ENCODE peak calls at places on chromosomes 13 and 19, in five cellular contexts. B is mammary epithelial cell, S is fibroblast of lung, M is DND-41, O is GM23338. P is an unnamed sample.

GRCh38 chr13:38753878-38754277 is 67.0 kb downstream of the FREM2 start:
- DNase-seq in O (peak), B (peak), S (no peak), M (no peak), P (no peak)

GRCh38 chr19:19096641-19097627 is 33.1 kb downstream of the SLC25A42 start:
- DNase-seq in B (no peak), M (no peak), O (no peak), S (no peak), P (no peak)

GRCh38 chr19:48905664-48906063 is 5.6 kb downstream of the NUCB1 start:
- DNase-seq in M (no peak), O (no peak), S (peak), B (no peak), P (no peak)

GRCh38 chr19:39411832-39412099 is 703 bp upstream of the PLEKHG2 start:
- DNase-seq in O (peak), B (peak), S (peak), M (peak), P (peak)

GRCh38 chr13:105655046-105655445 is 880.4 kb downstream of the EFNB2 start:
- DNase-seq in S (peak), M (no peak), B (peak), O (no peak), P (no peak)

GRCh38 chr13:44198826-44199225 is 174.8 kb upstream of the SERP2 start:
- DNase-seq in B (peak), S (no peak), O (no peak), M (no peak), P (no peak)

GRCh38 chr13:34459856-34460255 is 482.2 kb upstream of the NBEA start:
- DNase-seq in B (no peak), M (no peak), S (no peak), O (no peak), P (no peak)

GRCh38 chr13:99967498-99967883 is 4.1 kb downstream of the ZIC5 start:
- DNase-seq in S (no peak), B (no peak), M (no peak), O (no peak), P (no peak)

GRCh38 chr19:39206122-39206521 is 2.1 kb upstream of the SYCN start:
- DNase-seq in S (no peak), M (no peak), O (no peak), B (no peak), P (no peak)

GRCh38 chr19:42468273-42468796 is 25.6 kb upstream of the CXCL17 start:
- DNase-seq in S (peak), O (no peak), M (no peak), B (peak), P (peak)

GRCh38 chr13:47298506-47298905 is 401.7 kb upstream of the HTR2A start:
- DNase-seq in S (peak), B (peak), M (no peak), O (no peak), P (no peak)

GRCh38 chr19:5850743-5851293 is 431 bp downstream of the FUT3 start:
- DNase-seq in O (no peak), M (no peak), B (peak), S (peak), P (peak)

GRCh38 chr13:50358715-50359367 is 343.6 kb downstream of the KCNRG start:
- DNase-seq in M (no peak), S (no peak), O (no peak), B (no peak), P (no peak)

GRCh38 chr13:102536695-102537485 is 59.9 kb upstream of the TPP2 start:
- DNase-seq in O (no peak), M (no peak), B (no peak), S (no peak), P (no peak)

GRCh38 chr13:37011788-37012187 is 11.2 kb downstream of the EXOSC8 start:
- DNase-seq in M (no peak), O (no peak), S (no peak), B (no peak), P (no peak)

GRCh38 chr19:41298327-41298964 is 11.5 kb upstream of the CCDC97 start:
- DNase-seq in M (no peak), O (no peak), S (peak), B (peak), P (peak)

GRCh38 chr19:2057484-2058469 is 6.7 kb upstream of the MKNK2 start:
- DNase-seq in O (no peak), M (no peak), B (no peak), S (no peak), P (no peak)

GRCh38 chr19:16301999-16302694 is 22.5 kb upstream of the KLF2 start:
- DNase-seq in M (no peak), O (no peak), B (peak), S (peak), P (peak)

GRCh38 chr13:22110368-22110767 is 439.5 kb downstream of the FGF9 start:
- DNase-seq in B (no peak), S (no peak), O (no peak), M (no peak), P (peak)

GRCh38 chr13:45401306-45401705 is 16.9 kb downstream of the SLC25A30 start:
- DNase-seq in O (no peak), S (no peak), M (no peak), B (no peak), P (no peak)

GRCh38 chr19:17504456-17504855 is 7.0 kb upstream of the PGLS start:
- DNase-seq in M (no peak), B (no peak), S (no peak), O (no peak), P (no peak)

GRCh38 chr13:29865934-29866333 is 15.5 kb upstream of the UBL3 start:
- DNase-seq in B (no peak), M (no peak), S (no peak), O (no peak), P (no peak)

GRCh38 chr13:50244913-50245574 is 229.8 kb downstream of the KCNRG start:
- DNase-seq in S (peak), O (no peak), B (peak), M (no peak), P (peak)

GRCh38 chr19:56161534-56161933 is 14.3 kb upstream of the GALP start:
- DNase-seq in B (no peak), S (no peak), M (no peak), O (no peak), P (no peak)

GRCh38 chr13:73972503-73972902 is 161.7 kb downstream of the KLF12 start:
- DNase-seq in S (no peak), M (no peak), B (no peak), O (no peak), P (no peak)

GRCh38 chr19:54928299-54928698 is 19.0 kb downstream of the NLRP7 start:
- DNase-seq in M (no peak), B (no peak), O (peak), S (peak), P (peak)

GRCh38 chr13:99892866-99893504 is 78.6 kb downstream of the ZIC5 start:
- DNase-seq in S (no peak), B (no peak), M (no peak), O (no peak), P (no peak)

GRCh38 chr13:111662451-111662850 is 342.0 kb downstream of the TEX29 start:
- DNase-seq in B (no peak), S (no peak), M (no peak), O (no peak), P (no peak)

GRCh38 chr13:110109910-110110309 is 197.0 kb downstream of the COL4A1 start:
- DNase-seq in M (no peak), S (peak), B (peak), O (no peak), P (peak)

GRCh38 chr19:3618144-3618810 is 8.3 kb downstream of the CACTIN start:
- DNase-seq in M (peak), B (no peak), S (peak), O (peak), P (peak)

GRCh38 chr13:20431080-20431479 is 94.6 kb downstream of the CRYL1 start:
- DNase-seq in M (no peak), S (no peak), B (peak), O (no peak), P (no peak)

GRCh38 chr13:66675620-66676019 is 554.5 kb downstream of the PCDH9 start:
- DNase-seq in M (no peak), B (no peak), O (no peak), S (peak), P (no peak)

GRCh38 chr19:55226788-55227187 is 1.8 kb downstream of the TMEM86B start:
- DNase-seq in S (no peak), M (no peak), B (no peak), O (no peak), P (no peak)

GRCh38 chr19:29528350-29528945 is 2.7 kb downstream of the VSTM2B start:
- DNase-seq in B (peak), O (peak), S (peak), M (no peak), P (peak)

GRCh38 chr19:29530549-29531457 is 5.0 kb downstream of the VSTM2B start:
- DNase-seq in S (no peak), M (no peak), B (no peak), O (peak), P (no peak)

GRCh38 chr19:29529646-29530548 is 4.1 kb downstream of the VSTM2B start:
- DNase-seq in O (peak), B (no peak), S (no peak), M (no peak), P (peak)

GRCh38 chr19:29527500-29528328 is 1.9 kb downstream of the VSTM2B start:
- DNase-seq in S (no peak), O (peak), B (no peak), M (no peak), P (no peak)

GRCh38 chr19:29528946-29529645 is 3.3 kb downstream of the VSTM2B start:
- DNase-seq in M (no peak), O (peak), B (peak), S (no peak), P (peak)
- TF ChIP-seq EZH2 in M (no peak), O (peak), B (no peak), S (peak), P (peak)

GRCh38 chr19:12779162-12779993 is 4.0 kb upstream of the HOOK2 start:
- DNase-seq in B (peak), S (peak), O (peak), M (peak), P (peak)
- H3K4me2 ChIP-seq in B (peak), S (peak), O (peak), M (peak), P (peak)

GRCh38 chr19:10230904-10231623 is at the start of gene S1PR2:
- DNase-seq in B (peak), M (peak), O (peak), S (peak), P (peak)
- TF ChIP-seq EZH2 in B (no peak), M (no peak), O (no peak), S (no peak), P (no peak)

DNA sequence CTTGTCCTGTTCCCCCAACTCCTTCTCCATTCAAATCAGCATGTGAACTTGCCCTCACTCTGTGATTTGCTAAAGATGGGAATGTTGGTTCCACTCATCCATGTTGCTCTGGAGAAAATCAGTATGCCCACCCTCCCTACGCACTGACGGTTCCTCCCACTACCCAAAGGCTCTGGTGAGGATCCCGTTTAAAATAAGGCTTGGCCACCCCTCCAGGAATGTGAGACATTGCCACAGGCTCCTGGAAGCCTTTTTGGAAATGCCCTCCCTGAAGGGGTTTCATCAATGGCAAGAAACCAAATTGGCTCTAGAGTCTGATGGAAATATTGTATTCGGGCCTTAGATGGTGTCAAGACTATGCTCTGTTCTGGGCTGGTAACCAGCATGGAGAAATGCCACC is 187.3 kb downstream of the USP12 start:
- DNase-seq in S (no peak), B (no peak), O (no peak), M (no peak), P (no peak)
- H3K4me2 ChIP-seq in S (no peak), B (no peak), O (no peak), M (no peak), P (no peak)

GRCh38 chr13:114151565-114152284 is 19.3 kb upstream of the RASA3 start:
- DNase-seq in M (no peak), O (no peak), S (peak), B (peak), P (peak)
- TF ChIP-seq EZH2 in M (no peak), O (no peak), S (no peak), B (no peak), P (no peak)